ENCODE peak calls at places on chromosome 1, in six cellular contexts. N, P, Z, G, Q and S are unnamed samples.

GRCh38 chr1:5949074-5949760 is 43.0 kb downstream of the NPHP4 start:
- DNase-seq in Z (peak), P (no peak), G (no peak), N (no peak), Q (no peak), S (no peak)

GRCh38 chr1:234619794-234620247 is 9.8 kb upstream of the IRF2BP2 start:
- DNase-seq in G (no peak), N (no peak), P (peak), Z (peak), Q (no peak), S (peak)

GRCh38 chr1:195756109-195756508 is 852.1 kb downstream of the KCNT2 start:
- DNase-seq in G (no peak), N (no peak), Z (no peak), P (no peak), Q (no peak), S (no peak)

GRCh38 chr1:196466656-196467055 is 141.6 kb downstream of the KCNT2 start:
- DNase-seq in N (no peak), P (no peak), G (no peak), Z (no peak), Q (no peak), S (no peak)

GRCh38 chr1:54970901-54971300 is 9.5 kb upstream of the TMEM61 start:
- DNase-seq in Q (no peak), N (peak), G (no peak), P (no peak), Z (no peak), S (no peak)

GRCh38 chr1:201250326-201251011 is 32.8 kb upstream of the PKP1 start:
- DNase-seq in G (no peak), N (peak), P (no peak), Q (no peak), Z (peak), S (no peak)

GRCh38 chr1:17573518-17574041 is 34.1 kb downstream of the ARHGEF10L start:
- DNase-seq in Q (peak), P (no peak), N (no peak), G (no peak), Z (no peak), S (no peak)

GRCh38 chr1:51736702-51737101 is 119.8 kb downstream of the OSBPL9 start:
- DNase-seq in Q (peak), Z (no peak), P (no peak), N (no peak), G (peak), S (no peak)

GRCh38 chr1:88237026-88237425 is 447.0 kb upstream of the PKN2 start:
- DNase-seq in N (no peak), P (no peak), Z (no peak), G (no peak), Q (no peak), S (no peak)

GRCh38 chr1:233114159-233114558 is 163.7 kb downstream of the NTPCR start:
- DNase-seq in N (no peak), Q (no peak), Z (no peak), P (no peak), G (no peak), S (peak)

GRCh38 chr1:180643693-180644092 is 11.9 kb downstream of the XPR1 start:
- DNase-seq in Z (peak), P (peak), N (no peak), G (no peak), Q (peak), S (no peak)

GRCh38 chr1:109502368-109502851 is 7.1 kb downstream of the AMIGO1 start:
- DNase-seq in G (peak), Q (no peak), P (no peak), Z (no peak), N (no peak), S (no peak)

GRCh38 chr1:211548321-211549091 is 30.5 kb downstream of the SLC30A1 start:
- DNase-seq in Z (no peak), N (peak), P (peak), G (peak), Q (no peak), S (no peak)

GRCh38 chr1:244352156-244352830 is 99.4 kb downstream of the ADSS2 start:
- DNase-seq in Z (no peak), Q (no peak), P (no peak), G (no peak), N (no peak), S (no peak)

GRCh38 chr1:211359876-211360275 is 33.2 kb downstream of the TRAF5 start:
- DNase-seq in Z (no peak), P (no peak), G (no peak), N (no peak), Q (no peak), S (no peak)

GRCh38 chr1:33612877-33613487 is 140.5 kb downstream of the ZSCAN20 start:
- DNase-seq in P (peak), G (peak), Z (peak), Q (peak), N (no peak), S (peak)

GRCh38 chr1:248622491-248623106 is 12.3 kb downstream of the OR2T11 start:
- DNase-seq in G (peak), Z (peak), Q (peak), N (no peak), P (peak), S (peak)

GRCh38 chr1:99591886-99592285 is 54.0 kb upstream of the PALMD start:
- DNase-seq in G (no peak), Q (no peak), P (no peak), Z (no peak), N (no peak), S (no peak)

GRCh38 chr1:218526198-218526580 is 181.1 kb downstream of the TGFB2 start:
- DNase-seq in Q (no peak), N (no peak), P (no peak), Z (no peak), G (no peak), S (no peak)

GRCh38 chr1:167546935-167547334 is 6.6 kb downstream of the CREG1 start:
- DNase-seq in G (no peak), Q (no peak), P (no peak), Z (no peak), N (no peak), S (no peak)

GRCh38 chr1:24929876-24930702 is at the start of gene RUNX3:
- DNase-seq in G (peak), Z (peak), P (no peak), N (peak), Q (peak), S (peak)

GRCh38 chr1:156805766-156806511 is 10.7 kb downstream of the SH2D2A start:
- DNase-seq in P (peak), Q (no peak), Z (no peak), N (no peak), G (no peak), S (no peak)

GRCh38 chr1:27106561-27107323 is 48.2 kb downstream of the SLC9A1 start:
- DNase-seq in Q (no peak), N (no peak), Z (no peak), P (no peak), G (no peak), S (peak)